ENCODE peak calls at places on chromosome 11, in five cellular contexts. H, D, R, G and M are unnamed samples.

GRCh38 chr11:91104237-91104636 is 881.4 kb upstream of the CHORDC1 start:
- DNase-seq in R (no peak), D (no peak), G (no peak), H (no peak), M (peak)

GRCh38 chr11:68924073-68924925 is 20.6 kb downstream of the IGHMBP2 start:
- DNase-seq in R (no peak), H (no peak), G (peak), D (no peak), M (no peak)

GRCh38 chr11:61783717-61784505 is 8.5 kb downstream of the TMEM258 start:
- DNase-seq in D (no peak), H (peak), R (no peak), G (no peak), M (peak)

GRCh38 chr11:109993786-109994185 is 99.4 kb upstream of the ZC3H12C start:
- DNase-seq in G (no peak), D (no peak), H (no peak), R (no peak), M (peak)

GRCh38 chr11:20723366-20723765 is 54.0 kb downstream of the NELL1 start:
- DNase-seq in H (no peak), D (no peak), G (no peak), R (no peak), M (no peak)

GRCh38 chr11:112929432-112929831 is 31.8 kb upstream of the NCAM1 start:
- DNase-seq in G (no peak), D (no peak), R (no peak), H (no peak), M (no peak)

GRCh38 chr11:73493838-73494598 is 103.9 kb downstream of the FAM168A start:
- DNase-seq in D (peak), G (peak), R (peak), H (peak), M (peak)

GRCh38 chr11:133966924-133967598 is 10.3 kb upstream of the IGSF9B start:
- DNase-seq in H (peak), G (no peak), D (no peak), R (no peak), M (no peak)

GRCh38 chr11:83007909-83008580 is 63.7 kb downstream of the RAB30 start:
- DNase-seq in G (no peak), D (no peak), R (peak), H (no peak), M (peak)

GRCh38 chr11:7665473-7666291 is 7.6 kb downstream of the CYB5R2 start:
- DNase-seq in D (no peak), H (peak), R (no peak), G (peak), M (peak)

GRCh38 chr11:130144721-130145327 is 14.8 kb upstream of the ST14 start:
- DNase-seq in R (no peak), D (no peak), H (no peak), G (no peak), M (peak)

GRCh38 chr11:133697161-133697560 is 148.2 kb downstream of the SPATA19 start:
- DNase-seq in H (peak), D (no peak), G (no peak), R (no peak), M (no peak)

GRCh38 chr11:33040127-33040861 is 922 bp downstream of the TCP11L1 start:
- DNase-seq in G (no peak), H (no peak), R (no peak), D (no peak), M (peak)

GRCh38 chr11:64294665-64295289 is 3.7 kb downstream of the KCNK4 start:
- DNase-seq in H (no peak), G (no peak), D (no peak), R (no peak), M (no peak)

GRCh38 chr11:94511932-94512781 is at the start of gene C11orf97:
- DNase-seq in G (peak), H (peak), D (peak), R (peak), M (peak)

GRCh38 chr11:123195182-123196059 is at the start of gene CLMP:
- DNase-seq in G (no peak), D (no peak), H (peak), R (no peak), M (peak)

GRCh38 chr11:114187173-114187572 is 109.0 kb upstream of the NNMT start:
- DNase-seq in R (no peak), H (no peak), G (no peak), D (no peak), M (no peak)

GRCh38 chr11:114563077-114563476 is 3.4 kb upstream of the NXPE1 start:
- DNase-seq in D (no peak), R (no peak), G (no peak), H (no peak), M (peak)

GRCh38 chr11:112345708-112346107 is 85.0 kb upstream of the PLET1 start:
- DNase-seq in R (no peak), H (peak), G (no peak), D (no peak), M (no peak)

GRCh38 chr11:68441466-68442230 is 18.9 kb upstream of the PPP6R3 start:
- DNase-seq in R (no peak), H (no peak), G (no peak), D (no peak), M (peak)

GRCh38 chr11:126080206-126080941 is 17.7 kb upstream of the CDON start:
- DNase-seq in R (no peak), H (no peak), G (no peak), D (no peak), M (no peak)

GRCh38 chr11:17014321-17014773 is at the start of gene PLEKHA7:
- DNase-seq in R (peak), G (no peak), H (no peak), D (no peak), M (no peak)

GRCh38 chr11:28242596-28242995 is 134.4 kb downstream of the METTL15 start:
- DNase-seq in G (no peak), D (no peak), R (no peak), H (no peak), M (no peak)

GRCh38 chr11:8812438-8812837 is 98.6 kb upstream of the AKIP1 start:
- DNase-seq in H (no peak), G (no peak), R (no peak), D (no peak), M (peak)

GRCh38 chr11:128720522-128720985 is 26.7 kb downstream of the FLI1 start:
- DNase-seq in H (peak), R (peak), G (no peak), D (no peak), M (peak)

GRCh38 chr11:112718483-112718882 is 242.7 kb upstream of the NCAM1 start:
- DNase-seq in D (no peak), H (no peak), G (no peak), R (no peak), M (no peak)

GRCh38 chr11:20097319-20098221 is 62.7 kb downstream of the DBX1 start:
- DNase-seq in G (no peak), D (no peak), H (no peak), R (no peak), M (peak)

GRCh38 chr11:71341173-71341572 is 88.8 kb upstream of the SHANK2 start:
- DNase-seq in H (no peak), R (no peak), D (no peak), G (no peak), M (no peak)

GRCh38 chr11:71339178-71339881 is 87.0 kb upstream of the SHANK2 start:
- DNase-seq in G (peak), H (no peak), D (no peak), R (no peak), M (no peak)

GRCh38 chr11:71340076-71340606 is 87.8 kb upstream of the SHANK2 start:
- DNase-seq in D (no peak), G (no peak), R (no peak), H (no peak), M (no peak)

GRCh38 chr11:71336996-71337772 is 84.8 kb upstream of the SHANK2 start:
- DNase-seq in H (peak), G (peak), D (no peak), R (no peak), M (no peak)

GRCh38 chr11:71338806-71339177 is 86.4 kb upstream of the SHANK2 start:
- DNase-seq in R (no peak), D (no peak), H (no peak), G (no peak), M (no peak)
- H2BK12ac ChIP-seq in R (no peak), D (no peak), H (no peak), G (no peak), M (no peak)

DNA sequence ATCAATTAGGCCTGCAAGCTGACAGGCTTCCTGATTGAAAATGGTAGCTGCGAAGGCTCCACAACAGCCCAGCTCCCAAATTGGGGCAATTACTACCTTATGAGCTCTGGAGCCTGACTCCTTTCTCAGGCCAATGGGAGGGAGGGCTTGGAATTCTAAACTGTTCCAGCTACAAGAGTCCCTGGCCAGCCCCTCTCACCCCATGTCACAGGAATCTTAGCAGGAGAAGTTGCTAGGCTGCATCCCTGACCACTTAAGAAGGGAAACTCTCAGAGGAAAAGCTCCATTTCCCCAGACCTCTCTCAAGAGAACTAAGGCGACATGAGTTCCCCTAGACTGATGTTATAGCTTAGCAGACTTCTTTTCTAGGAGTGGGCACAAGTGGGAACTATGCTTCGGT is 4.9 kb downstream of the LRP4 start:
- DNase-seq in D (no peak), H (no peak), R (no peak), G (no peak), M (peak)
- H2BK120ac ChIP-seq in D (no peak), H (no peak), R (no peak), G (no peak), M (no peak)

GRCh38 chr11:2194877-2195755 is 23.5 kb upstream of the TH start:
- DNase-seq in R (peak), H (peak), D (no peak), G (no peak), M (peak)
- H2BK12ac ChIP-seq in R (peak), H (no peak), D (no peak), G (no peak), M (no peak)

DNA sequence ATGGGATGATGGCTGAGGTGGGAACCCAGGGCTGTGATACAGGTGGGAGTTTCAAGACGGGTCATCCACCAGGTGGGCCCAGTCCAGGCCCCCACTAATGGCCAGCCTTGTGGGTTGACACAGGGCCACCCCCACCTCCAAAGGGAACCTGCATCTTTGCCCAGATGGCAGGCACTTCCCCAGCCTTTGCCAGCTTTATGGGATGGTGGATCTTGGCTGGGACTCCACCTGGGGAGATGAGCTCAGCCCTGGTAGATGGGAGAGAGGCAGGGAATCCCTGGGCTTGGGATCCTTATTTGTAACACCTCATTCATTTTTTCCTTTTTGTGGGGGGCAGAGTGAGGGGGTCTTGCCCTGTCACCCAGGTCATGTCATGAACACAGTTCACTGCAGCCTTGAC is 33.4 kb downstream of the CD82 start:
- DNase-seq in H (no peak), G (no peak), R (no peak), D (no peak), M (no peak)
- H2BK120ac ChIP-seq in H (no peak), G (no peak), R (no peak), D (no peak), M (no peak)

DNA sequence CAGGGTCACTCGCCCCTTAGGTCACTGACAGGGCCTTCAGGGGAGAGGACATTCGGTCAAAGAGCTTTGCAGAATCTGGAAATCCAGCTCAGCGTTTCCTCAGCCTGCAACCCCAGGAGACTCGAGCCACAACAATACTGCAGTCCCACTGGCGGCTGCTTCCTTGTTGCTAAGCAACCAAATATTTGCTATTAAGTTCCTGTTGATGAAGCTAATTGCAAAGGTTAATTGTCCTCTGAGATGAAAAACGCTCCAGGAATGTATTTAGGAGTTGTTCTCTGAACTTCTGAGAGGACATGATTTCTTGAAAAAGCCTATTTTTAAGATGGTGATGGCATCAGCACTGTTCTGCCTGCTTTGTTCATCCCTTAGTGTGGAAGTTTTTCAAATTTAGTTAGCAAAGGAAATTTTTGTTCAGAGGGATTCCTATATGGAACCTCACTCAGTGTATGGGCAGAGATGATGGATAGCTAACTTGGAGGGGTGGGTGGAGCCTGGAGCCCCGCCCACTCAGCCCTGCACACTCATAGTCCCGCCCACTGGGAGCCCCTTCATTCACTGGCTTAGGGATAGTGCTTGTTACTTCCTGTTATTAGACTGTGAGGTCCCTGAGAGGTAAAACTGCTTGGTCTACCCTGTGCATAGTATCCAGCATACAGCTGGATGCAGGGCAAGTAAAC is 109.1 kb downstream of the CSNK2A3 start:
- DNase-seq in R (peak), D (no peak), G (no peak), H (peak), M (peak)
- H2BK12ac ChIP-seq in R (no peak), D (peak), G (no peak), H (no peak), M (no peak)

GRCh38 chr11:313304-313786 is 495 bp upstream of the IFITM1 start:
- DNase-seq in D (no peak), G (no peak), R (no peak), H (no peak), M (no peak)
- H2BK120ac ChIP-seq in D (peak), G (peak), R (peak), H (no peak), M (peak)

GRCh38 chr11:96101146-96101545 is 177.2 kb upstream of the MTMR2 start:
- DNase-seq in D (no peak), R (no peak), H (no peak), G (no peak), M (no peak)
- H2BK12ac ChIP-seq in D (no peak), R (no peak), H (no peak), G (no peak), M (no peak)

GRCh38 chr11:36455658-36456111 is 54.4 kb downstream of the TRAF6 start:
- DNase-seq in D (no peak), R (peak), H (no peak), G (peak), M (peak)
- H2BK120ac ChIP-seq in D (no peak), R (peak), H (no peak), G (peak), M (peak)

GRCh38 chr11:74541466-74541865 is 47.9 kb upstream of the LIPT2 start:
- DNase-seq in D (no peak), R (no peak), G (no peak), H (no peak), M (no peak)

GRCh38 chr11:74535371-74536118 is 42.0 kb upstream of the LIPT2 start:
- DNase-seq in G (peak), H (no peak), D (no peak), R (no peak), M (no peak)

GRCh38 chr11:74538680-74539079 is 45.2 kb upstream of the LIPT2 start:
- DNase-seq in G (no peak), D (no peak), R (no peak), H (no peak), M (no peak)

GRCh38 chr11:74543991-74544390 is 48.4 kb upstream of the POLD3 start:
- DNase-seq in D (no peak), H (no peak), R (no peak), G (no peak), M (no peak)

DNA sequence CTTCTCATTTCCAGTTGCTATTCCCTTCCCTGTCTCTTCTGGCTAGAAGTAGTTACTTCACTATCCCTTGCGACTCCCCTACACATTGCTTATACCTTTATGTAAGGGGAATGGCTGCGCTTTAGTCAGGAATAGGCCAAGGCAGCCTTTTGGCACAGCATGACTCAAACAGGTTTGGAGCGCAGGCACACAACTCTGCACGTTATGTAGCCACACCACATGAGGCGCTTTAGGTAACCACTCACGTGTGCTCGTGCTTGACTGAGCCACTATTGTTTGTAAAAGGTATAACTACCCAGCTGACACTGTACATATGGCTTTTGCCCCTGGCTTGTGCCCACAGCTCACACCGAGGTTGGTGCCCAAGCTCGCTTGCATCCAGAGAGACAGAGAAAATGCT is 46.7 kb upstream of the LIPT2 start:
- DNase-seq in R (no peak), D (no peak), H (no peak), G (no peak), M (no peak)
- H2BK12ac ChIP-seq in R (no peak), D (no peak), H (no peak), G (no peak), M (no peak)

GRCh38 chr11:96390403-96390830 is 604 bp downstream of the JRKL start:
- DNase-seq in G (no peak), D (no peak), H (no peak), R (no peak), M (peak)
- H2BK120ac ChIP-seq in G (peak), D (no peak), H (no peak), R (no peak), M (peak)